ENCODE peak calls at places on chromosomes 16 and 17, in four cellular contexts. U is NCI-H345, H is AG09309, D is sigmoid colon. N is an unnamed sample.

GRCh38 chr17:47687328-47687690 is 6.7 kb upstream of the TBKBP1 start:
- DNase-seq in U (no peak), H (no peak), D (no peak), N (no peak)

GRCh38 chr17:78805301-78805700 is 23.2 kb upstream of the CYTH1 start:
- DNase-seq in U (no peak), H (no peak), D (no peak), N (no peak)

GRCh38 chr17:1203111-1203966 is 23.6 kb upstream of the ABR start:
- DNase-seq in H (no peak), D (peak; percentile 90), U (peak; percentile 24), N (peak; percentile 67)

GRCh38 chr17:32520737-32521399 is 34.1 kb downstream of the CDK5R1 start:
- DNase-seq in H (no peak), U (no peak), D (peak; percentile 5), N (no peak)

GRCh38 chr17:15233022-15233805 is 31.9 kb downstream of the PMP22 start:
- DNase-seq in U (no peak), H (no peak), D (no peak), N (peak; percentile 73)

GRCh38 chr16:48053346-48053745 is 102.4 kb downstream of the ABCC12 start:
- DNase-seq in H (no peak), D (no peak), U (no peak), N (peak; percentile 44)

GRCh38 chr16:89861648-89862047 is 11.7 kb upstream of the TCF25 start:
- DNase-seq in D (no peak), H (no peak), U (no peak), N (no peak)

GRCh38 chr17:76132574-76133338 is 8.3 kb downstream of the FOXJ1 start:
- DNase-seq in U (peak; percentile 97), H (no peak), D (peak; percentile 60), N (no peak)

GRCh38 chr17:17738901-17739300 is 57.6 kb downstream of the RAI1 start:
- DNase-seq in H (no peak), U (no peak), D (no peak), N (peak; percentile 20)

GRCh38 chr17:48614904-48615211 is 234 bp downstream of the HOXB8 start:
- DNase-seq in H (no peak), D (no peak), U (no peak), N (no peak)

GRCh38 chr17:68514809-68515208 is 2.6 kb downstream of the PRKAR1A start:
- DNase-seq in U (no peak), H (no peak), D (no peak), N (peak; percentile 92)

GRCh38 chr17:83018658-83019193 is 60.7 kb upstream of the METRNL start:
- DNase-seq in D (no peak), U (no peak), H (no peak), N (no peak)

GRCh38 chr17:8019665-8020064 is 17.2 kb downstream of the GUCY2D start:
- DNase-seq in H (no peak), U (no peak), D (peak; percentile 60), N (peak; percentile 42)

GRCh38 chr16:17258848-17259713 is 211.7 kb downstream of the XYLT1 start:
- DNase-seq in U (no peak), D (no peak), H (no peak), N (no peak)

GRCh38 chr16:67969286-67970039 is 1.0 kb upstream of the SLC12A4 start:
- DNase-seq in H (no peak), D (no peak), U (no peak), N (no peak)

GRCh38 chr16:68936729-68937631 is 93.6 kb downstream of the TANGO6 start:
- DNase-seq in H (peak; percentile 37), U (peak; percentile 11), D (no peak), N (no peak)